ENCODE peak calls at places on chromosome 19, in seven cellular contexts. One of them, this sample, is unnamed.

GRCh38 chr19:2623743-2624142 is 78.8 kb downstream of the GNG7 start:
- DNase-seq in prostate gland: no peak
- DNase-seq in heart right ventricle: no peak
- DNase-seq in thoracic aorta: no peak
- DNase-seq in ovary: no peak
- DNase-seq in naive thymus-derived CD4-positive, alpha-beta T cell: no peak
- DNase-seq in heart left ventricle: no peak
- DNase-seq in this sample: no peak

GRCh38 chr19:28558783-28559182 is 654.2 kb downstream of the UQCRFS1 start:
- DNase-seq in heart left ventricle: no peak
- DNase-seq in prostate gland: no peak
- DNase-seq in naive thymus-derived CD4-positive, alpha-beta T cell: no peak
- DNase-seq in heart right ventricle: no peak
- DNase-seq in thoracic aorta: no peak
- DNase-seq in ovary: no peak
- DNase-seq in this sample: no peak

GRCh38 chr19:1862424-1863307 is 713 bp downstream of the KLF16 start:
- DNase-seq in naive thymus-derived CD4-positive, alpha-beta T cell: peak; percentile 82
- DNase-seq in prostate gland: no peak
- DNase-seq in ovary: peak; percentile 73
- DNase-seq in heart right ventricle: no peak
- DNase-seq in thoracic aorta: no peak
- DNase-seq in heart left ventricle: no peak
- DNase-seq in this sample: peak; percentile 48

GRCh38 chr19:15526408-15526807 is 18.1 kb downstream of the CYP4F22 start:
- DNase-seq in thoracic aorta: no peak
- DNase-seq in naive thymus-derived CD4-positive, alpha-beta T cell: no peak
- DNase-seq in prostate gland: no peak
- DNase-seq in heart left ventricle: no peak
- DNase-seq in ovary: no peak
- DNase-seq in heart right ventricle: no peak
- DNase-seq in this sample: no peak

GRCh38 chr19:51094696-51095279 is 12.1 kb upstream of the KLK14 start:
- DNase-seq in prostate gland: no peak
- DNase-seq in heart right ventricle: no peak
- DNase-seq in ovary: peak; percentile 57
- DNase-seq in naive thymus-derived CD4-positive, alpha-beta T cell: peak; percentile 41
- DNase-seq in thoracic aorta: no peak
- DNase-seq in heart left ventricle: no peak
- DNase-seq in this sample: peak; percentile 11

GRCh38 chr19:16834747-16835146 is 5.5 kb downstream of the SIN3B start:
- DNase-seq in thoracic aorta: no peak
- DNase-seq in ovary: no peak
- DNase-seq in prostate gland: no peak
- DNase-seq in naive thymus-derived CD4-positive, alpha-beta T cell: no peak
- DNase-seq in heart right ventricle: no peak
- DNase-seq in heart left ventricle: no peak
- DNase-seq in this sample: no peak

GRCh38 chr19:57305056-57305455 is 15.2 kb upstream of the ZNF543 start:
- DNase-seq in prostate gland: no peak
- DNase-seq in heart left ventricle: no peak
- DNase-seq in naive thymus-derived CD4-positive, alpha-beta T cell: no peak
- DNase-seq in thoracic aorta: no peak
- DNase-seq in heart right ventricle: no peak
- DNase-seq in ovary: no peak
- DNase-seq in this sample: no peak

GRCh38 chr19:33683881-33684549 is 62.3 kb downstream of the CHST8 start:
- DNase-seq in prostate gland: peak; percentile 45
- DNase-seq in naive thymus-derived CD4-positive, alpha-beta T cell: no peak
- DNase-seq in heart right ventricle: peak; percentile 20
- DNase-seq in heart left ventricle: no peak
- DNase-seq in ovary: no peak
- DNase-seq in thoracic aorta: no peak
- DNase-seq in this sample: no peak

GRCh38 chr19:5644051-5644450 is 21.2 kb downstream of the SAFB start:
- DNase-seq in naive thymus-derived CD4-positive, alpha-beta T cell: no peak
- DNase-seq in heart left ventricle: no peak
- DNase-seq in heart right ventricle: no peak
- DNase-seq in prostate gland: no peak
- DNase-seq in ovary: no peak
- DNase-seq in thoracic aorta: no peak
- DNase-seq in this sample: no peak

GRCh38 chr19:36265064-36265463 is 50.2 kb downstream of the ZNF146 start:
- DNase-seq in heart left ventricle: peak; percentile 30
- DNase-seq in naive thymus-derived CD4-positive, alpha-beta T cell: no peak
- DNase-seq in heart right ventricle: no peak
- DNase-seq in ovary: no peak
- DNase-seq in prostate gland: no peak
- DNase-seq in thoracic aorta: no peak
- DNase-seq in this sample: no peak

GRCh38 chr19:14782978-14783545 is 4.7 kb upstream of the ADGRE2 start:
- DNase-seq in heart right ventricle: no peak
- DNase-seq in naive thymus-derived CD4-positive, alpha-beta T cell: no peak
- DNase-seq in prostate gland: no peak
- DNase-seq in thoracic aorta: no peak
- DNase-seq in ovary: no peak
- DNase-seq in heart left ventricle: no peak
- DNase-seq in this sample: no peak

GRCh38 chr19:29247912-29248311 is 35.0 kb upstream of the UQCRFS1 start:
- DNase-seq in prostate gland: no peak
- DNase-seq in naive thymus-derived CD4-positive, alpha-beta T cell: no peak
- DNase-seq in heart left ventricle: no peak
- DNase-seq in heart right ventricle: no peak
- DNase-seq in ovary: no peak
- DNase-seq in thoracic aorta: no peak
- DNase-seq in this sample: no peak

GRCh38 chr19:2770055-2771013 is 12.7 kb downstream of the SGTA start:
- DNase-seq in naive thymus-derived CD4-positive, alpha-beta T cell: no peak
- DNase-seq in thoracic aorta: no peak
- DNase-seq in heart right ventricle: peak; percentile 84
- DNase-seq in ovary: peak; percentile 64
- DNase-seq in heart left ventricle: peak; percentile 82
- DNase-seq in prostate gland: no peak
- DNase-seq in this sample: no peak

GRCh38 chr19:43767818-43768217 is 13.0 kb downstream of the KCNN4 start:
- DNase-seq in heart left ventricle: no peak
- DNase-seq in thoracic aorta: no peak
- DNase-seq in ovary: no peak
- DNase-seq in heart right ventricle: no peak
- DNase-seq in naive thymus-derived CD4-positive, alpha-beta T cell: no peak
- DNase-seq in prostate gland: no peak
- DNase-seq in this sample: no peak

GRCh38 chr19:8655340-8655709 is 24.9 kb downstream of the NFILZ start:
- DNase-seq in heart left ventricle: no peak
- DNase-seq in prostate gland: no peak
- DNase-seq in heart right ventricle: no peak
- DNase-seq in naive thymus-derived CD4-positive, alpha-beta T cell: no peak
- DNase-seq in ovary: no peak
- DNase-seq in thoracic aorta: no peak
- DNase-seq in this sample: peak; percentile 21

GRCh38 chr19:39126593-39127187 is 1.1 kb downstream of the PAK4 start:
- DNase-seq in heart right ventricle: no peak
- DNase-seq in heart left ventricle: no peak
- DNase-seq in prostate gland: peak; percentile 72
- DNase-seq in ovary: no peak
- DNase-seq in naive thymus-derived CD4-positive, alpha-beta T cell: no peak
- DNase-seq in thoracic aorta: no peak
- DNase-seq in this sample: no peak
- H3K4me1 ChIP-seq in heart right ventricle: peaks cover 41% of the 10 kb centered on the region
- H3K4me1 ChIP-seq in heart left ventricle: peaks cover 3% of the 10 kb centered on the region
- H3K4me1 ChIP-seq in prostate gland: peaks cover 44% of the 10 kb centered on the region
- H3K4me1 ChIP-seq in ovary: peaks cover 19% of the 10 kb centered on the region
- H3K4me1 ChIP-seq in naive thymus-derived CD4-positive, alpha-beta T cell: no peaks in the 10 kb centered on the region
- H3K4me1 ChIP-seq in thoracic aorta: peaks cover 18% of the 10 kb centered on the region
- H3K4me1 ChIP-seq in this sample: peaks cover 10% of the 10 kb centered on the region

GRCh38 chr19:40511487-40511886 is 44.7 kb downstream of the SPTBN4 start:
- DNase-seq in prostate gland: no peak
- DNase-seq in heart left ventricle: no peak
- DNase-seq in heart right ventricle: no peak
- DNase-seq in naive thymus-derived CD4-positive, alpha-beta T cell: no peak
- DNase-seq in thoracic aorta: no peak
- DNase-seq in ovary: no peak
- DNase-seq in this sample: no peak

GRCh38 chr19:40512473-40513344 is 45.9 kb downstream of the SPTBN4 start:
- DNase-seq in naive thymus-derived CD4-positive, alpha-beta T cell: no peak
- DNase-seq in thoracic aorta: no peak
- DNase-seq in heart left ventricle: no peak
- DNase-seq in ovary: no peak
- DNase-seq in heart right ventricle: no peak
- DNase-seq in prostate gland: no peak
- DNase-seq in this sample: no peak

GRCh38 chr19:40512110-40512472 is 45.3 kb downstream of the SPTBN4 start:
- DNase-seq in prostate gland: no peak
- DNase-seq in naive thymus-derived CD4-positive, alpha-beta T cell: no peak
- DNase-seq in thoracic aorta: no peak
- DNase-seq in heart right ventricle: no peak
- DNase-seq in heart left ventricle: no peak
- DNase-seq in ovary: no peak
- DNase-seq in this sample: no peak

GRCh38 chr19:40513345-40513678 is 46.5 kb downstream of the SPTBN4 start:
- DNase-seq in heart left ventricle: no peak
- DNase-seq in naive thymus-derived CD4-positive, alpha-beta T cell: no peak
- DNase-seq in thoracic aorta: no peak
- DNase-seq in prostate gland: no peak
- DNase-seq in ovary: no peak
- DNase-seq in heart right ventricle: no peak
- DNase-seq in this sample: no peak

GRCh38 chr19:40513741-40514315 is 47.0 kb downstream of the SPTBN4 start:
- DNase-seq in heart left ventricle: no peak
- DNase-seq in heart right ventricle: no peak
- DNase-seq in ovary: no peak
- DNase-seq in naive thymus-derived CD4-positive, alpha-beta T cell: no peak
- DNase-seq in prostate gland: no peak
- DNase-seq in thoracic aorta: no peak
- DNase-seq in this sample: no peak
- H3K27me3 ChIP-seq in heart left ventricle: peaks cover 33% of the 10 kb centered on the region
- H3K27me3 ChIP-seq in heart right ventricle: peaks cover 37% of the 10 kb centered on the region
- H3K27me3 ChIP-seq in ovary: no peaks in the 10 kb centered on the region
- H3K27me3 ChIP-seq in naive thymus-derived CD4-positive, alpha-beta T cell: no peaks in the 10 kb centered on the region
- H3K27me3 ChIP-seq in prostate gland: no peaks in the 10 kb centered on the region
- H3K27me3 ChIP-seq in thoracic aorta: no peaks in the 10 kb centered on the region
- H3K27me3 ChIP-seq in this sample: peaks cover 5% of the 10 kb centered on the region

DNA sequence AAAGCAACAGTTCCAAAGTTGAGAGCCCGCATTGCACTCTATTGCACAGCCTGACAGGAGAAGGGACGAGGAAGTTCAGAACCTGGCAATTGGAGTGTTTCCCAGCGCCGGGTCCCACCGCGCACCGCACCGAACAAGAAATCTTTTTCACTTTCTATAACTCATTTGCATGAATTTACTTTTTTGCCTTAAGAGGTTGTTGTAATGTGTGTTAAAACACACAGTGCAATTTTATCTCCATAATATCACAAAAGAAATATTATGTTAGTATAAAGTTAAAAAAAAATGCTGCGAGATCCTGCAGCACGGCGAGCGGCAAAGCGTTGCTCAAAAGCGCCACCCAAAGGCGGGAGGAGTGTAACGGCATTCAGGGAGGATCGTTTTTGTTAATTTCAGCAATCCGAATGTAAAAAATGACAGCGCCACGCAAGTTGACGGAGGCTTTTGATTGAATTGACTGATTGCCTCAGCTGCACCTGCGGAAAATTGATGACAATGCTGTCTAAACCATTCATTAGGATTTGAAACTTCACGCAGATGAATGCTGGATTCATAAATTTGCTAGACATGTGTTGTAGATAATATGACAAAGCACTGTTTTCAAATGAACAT is 303.6 kb upstream of the ZNF507 start:
- DNase-seq in heart left ventricle: peak; percentile 35
- DNase-seq in prostate gland: peak; percentile 52
- DNase-seq in heart right ventricle: peak; percentile 27
- DNase-seq in ovary: peak; percentile 84
- DNase-seq in naive thymus-derived CD4-positive, alpha-beta T cell: no peak
- DNase-seq in thoracic aorta: no peak
- DNase-seq in this sample: no peak
- H3K4me3 ChIP-seq in heart left ventricle: no peak overlapping the region
- H3K4me3 ChIP-seq in prostate gland: peak overlapping the region; percentile 21
- H3K4me3 ChIP-seq in heart right ventricle: no peak overlapping the region
- H3K4me3 ChIP-seq in ovary: peak overlapping the region; percentile 11
- H3K4me3 ChIP-seq in naive thymus-derived CD4-positive, alpha-beta T cell: peak overlapping the region; percentile 13
- H3K4me3 ChIP-seq in thoracic aorta: no peak overlapping the region
- H3K4me3 ChIP-seq in this sample: no peak overlapping the region

DNA sequence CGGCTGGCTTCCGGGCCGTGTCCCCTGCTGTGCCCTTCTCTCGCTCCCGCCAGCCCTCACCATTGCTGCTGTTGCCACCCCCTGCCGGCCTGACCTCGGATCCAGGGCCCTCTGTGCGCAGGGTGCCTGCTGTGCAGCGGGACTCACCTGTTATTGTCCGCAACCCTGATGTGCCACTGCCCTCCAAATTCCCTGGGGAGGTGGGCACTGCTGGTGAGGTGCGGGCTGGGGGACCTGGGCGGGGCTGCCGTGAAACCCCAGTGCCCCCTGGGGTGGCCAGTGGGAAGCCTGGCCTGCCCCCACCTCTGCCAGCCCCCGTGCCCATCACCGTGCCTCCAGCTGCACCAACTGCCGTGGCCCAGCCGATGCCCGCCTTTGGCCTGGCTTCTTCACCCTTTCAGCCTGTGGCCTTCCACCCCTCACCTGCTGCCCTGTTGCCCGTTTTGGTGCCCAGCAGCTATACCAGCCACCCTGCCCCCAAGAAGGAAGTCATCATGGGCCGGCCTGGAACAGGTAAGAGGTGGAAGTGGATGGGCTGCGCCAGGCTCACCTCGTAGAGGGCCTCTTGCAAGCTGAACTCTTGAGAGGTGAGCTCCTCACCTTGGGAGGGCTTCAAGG is 5.1 kb downstream of the CIC start:
- DNase-seq in thoracic aorta: no peak
- DNase-seq in heart right ventricle: peak; percentile 3
- DNase-seq in prostate gland: no peak
- DNase-seq in naive thymus-derived CD4-positive, alpha-beta T cell: no peak
- DNase-seq in heart left ventricle: no peak
- DNase-seq in ovary: peak; percentile 42
- DNase-seq in this sample: no peak
- H3K4me1 ChIP-seq in thoracic aorta: peaks cover 50% of the 10 kb centered on the region
- H3K4me1 ChIP-seq in heart right ventricle: peaks cover 64% of the 10 kb centered on the region
- H3K4me1 ChIP-seq in prostate gland: peaks cover 18% of the 10 kb centered on the region
- H3K4me1 ChIP-seq in naive thymus-derived CD4-positive, alpha-beta T cell: peaks cover 36% of the 10 kb centered on the region
- H3K4me1 ChIP-seq in heart left ventricle: peaks cover 21% of the 10 kb centered on the region
- H3K4me1 ChIP-seq in ovary: peaks cover 4% of the 10 kb centered on the region
- H3K4me1 ChIP-seq in this sample: peaks cover 33% of the 10 kb centered on the region

GRCh38 chr19:13047374-13047773 is 52.1 kb downstream of the NFIX start:
- DNase-seq in thoracic aorta: no peak
- DNase-seq in naive thymus-derived CD4-positive, alpha-beta T cell: no peak
- DNase-seq in ovary: no peak
- DNase-seq in heart left ventricle: no peak
- DNase-seq in prostate gland: no peak
- DNase-seq in heart right ventricle: no peak
- DNase-seq in this sample: no peak

GRCh38 chr19:13043285-13043684 is 48.0 kb downstream of the NFIX start:
- DNase-seq in ovary: no peak
- DNase-seq in prostate gland: no peak
- DNase-seq in thoracic aorta: no peak
- DNase-seq in naive thymus-derived CD4-positive, alpha-beta T cell: no peak
- DNase-seq in heart right ventricle: no peak
- DNase-seq in heart left ventricle: no peak
- DNase-seq in this sample: no peak

GRCh38 chr19:13045812-13046211 is 50.5 kb downstream of the NFIX start:
- DNase-seq in heart left ventricle: no peak
- DNase-seq in heart right ventricle: no peak
- DNase-seq in prostate gland: no peak
- DNase-seq in thoracic aorta: no peak
- DNase-seq in ovary: no peak
- DNase-seq in naive thymus-derived CD4-positive, alpha-beta T cell: no peak
- DNase-seq in this sample: no peak

GRCh38 chr19:13042443-13043130 is 47.3 kb downstream of the NFIX start:
- DNase-seq in prostate gland: no peak
- DNase-seq in heart left ventricle: no peak
- DNase-seq in thoracic aorta: no peak
- DNase-seq in naive thymus-derived CD4-positive, alpha-beta T cell: no peak
- DNase-seq in heart right ventricle: no peak
- DNase-seq in ovary: no peak
- DNase-seq in this sample: no peak

GRCh38 chr19:13044160-13044853 is 49.0 kb downstream of the NFIX start:
- DNase-seq in naive thymus-derived CD4-positive, alpha-beta T cell: no peak
- DNase-seq in ovary: no peak
- DNase-seq in heart left ventricle: no peak
- DNase-seq in prostate gland: no peak
- DNase-seq in heart right ventricle: no peak
- DNase-seq in thoracic aorta: no peak
- DNase-seq in this sample: no peak
- H3K27me3 ChIP-seq in naive thymus-derived CD4-positive, alpha-beta T cell: no peaks in the 10 kb centered on the region
- H3K27me3 ChIP-seq in ovary: no peaks in the 10 kb centered on the region
- H3K27me3 ChIP-seq in heart left ventricle: no peaks in the 10 kb centered on the region
- H3K27me3 ChIP-seq in prostate gland: no peaks in the 10 kb centered on the region
- H3K27me3 ChIP-seq in heart right ventricle: no peaks in the 10 kb centered on the region
- H3K27me3 ChIP-seq in thoracic aorta: no peaks in the 10 kb centered on the region
- H3K27me3 ChIP-seq in this sample: no peaks in the 10 kb centered on the region

This sample was measured in effector memory CD4-positive, alpha-beta T cell.